ENCODE peak calls at places on chromosome 13, in six cellular contexts. One of them, this sample, is unnamed.

GRCh38 chr13:114128624-114129522 is 3.5 kb downstream of the RASA3 start:
- DNase-seq in NAMALWA: peak
- DNase-seq in activated CD8-positive, alpha-beta memory T cell treated with anti-CD3 and anti-CD28 coated beads, Interleukin-2, amount 10 ng/mL, durations not matched to agents 7 days and 5 days: peak
- DNase-seq in MCF 10A: no peak
- DNase-seq in hypothalamus: no peak
- DNase-seq in NCI-H1930: no peak
- DNase-seq in this sample: no peak

GRCh38 chr13:112696869-112697465 is 7.1 kb downstream of the ATP11A start:
- DNase-seq in NAMALWA: no peak
- DNase-seq in activated CD8-positive, alpha-beta memory T cell treated with anti-CD3 and anti-CD28 coated beads, Interleukin-2, amount 10 ng/mL, durations not matched to agents 7 days and 5 days: no peak
- DNase-seq in MCF 10A: no peak
- DNase-seq in hypothalamus: no peak
- DNase-seq in NCI-H1930: no peak
- DNase-seq in this sample: no peak

GRCh38 chr13:72469932-72470331 is 257.5 kb downstream of the MZT1 start:
- DNase-seq in NAMALWA: no peak
- DNase-seq in activated CD8-positive, alpha-beta memory T cell treated with anti-CD3 and anti-CD28 coated beads, Interleukin-2, amount 10 ng/mL, durations not matched to agents 7 days and 5 days: no peak
- DNase-seq in MCF 10A: no peak
- DNase-seq in hypothalamus: no peak
- DNase-seq in NCI-H1930: no peak
- DNase-seq in this sample: no peak

GRCh38 chr13:110445183-110445582 is 116.3 kb downstream of the RAB20 start:
- DNase-seq in NAMALWA: no peak
- DNase-seq in activated CD8-positive, alpha-beta memory T cell treated with anti-CD3 and anti-CD28 coated beads, Interleukin-2, amount 10 ng/mL, durations not matched to agents 7 days and 5 days: no peak
- DNase-seq in MCF 10A: peak
- DNase-seq in hypothalamus: no peak
- DNase-seq in NCI-H1930: no peak
- DNase-seq in this sample: no peak

GRCh38 chr13:95317037-95317989 is 16.1 kb upstream of the ABCC4 start:
- DNase-seq in NAMALWA: no peak
- DNase-seq in activated CD8-positive, alpha-beta memory T cell treated with anti-CD3 and anti-CD28 coated beads, Interleukin-2, amount 10 ng/mL, durations not matched to agents 7 days and 5 days: no peak
- DNase-seq in MCF 10A: peak
- DNase-seq in hypothalamus: no peak
- DNase-seq in NCI-H1930: no peak
- DNase-seq in this sample: no peak

GRCh38 chr13:40786568-40786996 is 2.8 kb upstream of the SLC25A15 start:
- DNase-seq in NAMALWA: no peak
- DNase-seq in activated CD8-positive, alpha-beta memory T cell treated with anti-CD3 and anti-CD28 coated beads, Interleukin-2, amount 10 ng/mL, durations not matched to agents 7 days and 5 days: peak
- DNase-seq in MCF 10A: no peak
- DNase-seq in hypothalamus: no peak
- DNase-seq in NCI-H1930: no peak
- DNase-seq in this sample: no peak

GRCh38 chr13:24905242-24905641 is 141.3 kb downstream of the RNF17 start:
- DNase-seq in NAMALWA: no peak
- DNase-seq in activated CD8-positive, alpha-beta memory T cell treated with anti-CD3 and anti-CD28 coated beads, Interleukin-2, amount 10 ng/mL, durations not matched to agents 7 days and 5 days: no peak
- DNase-seq in MCF 10A: peak
- DNase-seq in hypothalamus: no peak
- DNase-seq in NCI-H1930: no peak
- DNase-seq in this sample: no peak

GRCh38 chr13:39415403-39415802 is 187.6 kb downstream of the LHFPL6 start:
- DNase-seq in NAMALWA: peak
- DNase-seq in activated CD8-positive, alpha-beta memory T cell treated with anti-CD3 and anti-CD28 coated beads, Interleukin-2, amount 10 ng/mL, durations not matched to agents 7 days and 5 days: no peak
- DNase-seq in MCF 10A: peak
- DNase-seq in hypothalamus: no peak
- DNase-seq in NCI-H1930: no peak
- DNase-seq in this sample: peak

GRCh38 chr13:94318418-94318817 is 161.1 kb downstream of the DCT start:
- DNase-seq in NAMALWA: no peak
- DNase-seq in activated CD8-positive, alpha-beta memory T cell treated with anti-CD3 and anti-CD28 coated beads, Interleukin-2, amount 10 ng/mL, durations not matched to agents 7 days and 5 days: no peak
- DNase-seq in MCF 10A: no peak
- DNase-seq in hypothalamus: no peak
- DNase-seq in NCI-H1930: no peak
- DNase-seq in this sample: no peak

GRCh38 chr13:99393791-99394735 is 86.9 kb upstream of the GPR183 start:
- DNase-seq in NAMALWA: no peak
- DNase-seq in activated CD8-positive, alpha-beta memory T cell treated with anti-CD3 and anti-CD28 coated beads, Interleukin-2, amount 10 ng/mL, durations not matched to agents 7 days and 5 days: no peak
- DNase-seq in MCF 10A: no peak
- DNase-seq in hypothalamus: no peak
- DNase-seq in NCI-H1930: no peak
- DNase-seq in this sample: no peak

GRCh38 chr13:53089951-53090350 is 61.3 kb downstream of the OLFM4 start:
- DNase-seq in NAMALWA: no peak
- DNase-seq in activated CD8-positive, alpha-beta memory T cell treated with anti-CD3 and anti-CD28 coated beads, Interleukin-2, amount 10 ng/mL, durations not matched to agents 7 days and 5 days: no peak
- DNase-seq in MCF 10A: no peak
- DNase-seq in hypothalamus: no peak
- DNase-seq in NCI-H1930: no peak
- DNase-seq in this sample: no peak

GRCh38 chr13:90919153-90919552 is 428.3 kb upstream of the MIR17HG start:
- DNase-seq in NAMALWA: no peak
- DNase-seq in activated CD8-positive, alpha-beta memory T cell treated with anti-CD3 and anti-CD28 coated beads, Interleukin-2, amount 10 ng/mL, durations not matched to agents 7 days and 5 days: no peak
- DNase-seq in MCF 10A: no peak
- DNase-seq in hypothalamus: no peak
- DNase-seq in NCI-H1930: no peak
- DNase-seq in this sample: no peak

GRCh38 chr13:57843555-57843954 is 212.0 kb downstream of the PCDH17 start:
- DNase-seq in NAMALWA: no peak
- DNase-seq in activated CD8-positive, alpha-beta memory T cell treated with anti-CD3 and anti-CD28 coated beads, Interleukin-2, amount 10 ng/mL, durations not matched to agents 7 days and 5 days: no peak
- DNase-seq in MCF 10A: no peak
- DNase-seq in hypothalamus: no peak
- DNase-seq in NCI-H1930: no peak
- DNase-seq in this sample: no peak

This sample was measured in NCI-H82.